ENCODE peak calls at places on chromosomes 4 and X, in seven cellular contexts. S, V, I, E, Y, Z and P are unnamed samples.

GRCh38 chr4:88008133-88008621 is 742 bp downstream of the PKD2 start:
- DNase-seq in S (peak), V (no peak), I (peak), E (peak), Y (no peak), Z (no peak), P (peak)

GRCh38 chrX:16870861-16871584 is 861 bp upstream of the RBBP7 start:
- DNase-seq in S (peak), V (no peak), I (no peak), E (peak), Y (no peak), Z (no peak), P (peak)

GRCh38 chrX:46840946-46841740 is 4.3 kb downstream of the RP2 start:
- DNase-seq in S (no peak), V (no peak), I (no peak), E (peak), Y (no peak), Z (no peak), P (no peak)

GRCh38 chrX:26411045-26411444 is 195.1 kb downstream of the MAGEB5 start:
- DNase-seq in S (no peak), V (no peak), I (no peak), E (no peak), Y (no peak), Z (no peak), P (no peak)

GRCh38 chr4:124135409-124135813 is 577.1 kb downstream of the ANKRD50 start:
- DNase-seq in S (no peak), V (no peak), I (no peak), E (peak), Y (no peak), Z (no peak), P (no peak)

GRCh38 chr4:125398263-125398662 is 83.5 kb downstream of the FAT4 start:
- DNase-seq in S (no peak), V (no peak), I (no peak), E (no peak), Y (no peak), Z (no peak), P (no peak)

GRCh38 chr4:101252721-101253120 is 94.6 kb downstream of the PPP3CA start:
- DNase-seq in S (no peak), V (no peak), I (no peak), E (peak), Y (no peak), Z (no peak), P (no peak)

GRCh38 chr4:142264961-142265360 is 581.1 kb downstream of the INPP4B start:
- DNase-seq in S (no peak), V (no peak), I (no peak), E (peak), Y (no peak), Z (no peak), P (no peak)

GRCh38 chr4:24042094-24042493 is 152.2 kb upstream of the PPARGC1A start:
- DNase-seq in S (no peak), V (no peak), I (no peak), E (peak), Y (no peak), Z (no peak), P (no peak)

GRCh38 chrX:22629105-22629725 is 356.5 kb downstream of the CBLL2 start:
- DNase-seq in S (no peak), V (no peak), I (no peak), E (peak), Y (no peak), Z (no peak), P (no peak)

GRCh38 chrX:38929966-38930421 is 128.7 kb downstream of the MID1IP1 start:
- DNase-seq in S (no peak), V (no peak), I (no peak), E (peak), Y (no peak), Z (no peak), P (no peak)

GRCh38 chr4:140257461-140258305 is 103.7 kb upstream of the MAML3 start:
- DNase-seq in S (no peak), V (no peak), I (no peak), E (peak), Y (no peak), Z (no peak), P (no peak)

GRCh38 chr4:144627663-144628076 is 18.3 kb upstream of the HHIP start:
- DNase-seq in S (no peak), V (no peak), I (no peak), E (no peak), Y (no peak), Z (no peak), P (no peak)

GRCh38 chr4:153233761-153234371 is 29.6 kb downstream of the TRIM2 start:
- DNase-seq in S (no peak), V (no peak), I (no peak), E (peak), Y (no peak), Z (no peak), P (no peak)

GRCh38 chr4:127425911-127426310 is 206.8 kb upstream of the INTU start:
- DNase-seq in S (no peak), V (no peak), I (no peak), E (no peak), Y (no peak), Z (no peak), P (no peak)

GRCh38 chrX:41602946-41603345 is 85.8 kb upstream of the GPR34 start:
- DNase-seq in S (no peak), V (no peak), I (no peak), E (peak), Y (no peak), Z (no peak), P (no peak)

GRCh38 chr4:42248986-42249385 is 96.5 kb upstream of the BEND4 start:
- DNase-seq in S (no peak), V (no peak), I (no peak), E (no peak), Y (no peak), Z (no peak), P (no peak)

GRCh38 chrX:48761674-48762471 is at the start of gene GLOD5:
- DNase-seq in S (peak), V (no peak), I (peak), E (peak), Y (no peak), Z (no peak), P (peak)

GRCh38 chr4:99949034-99949998 is 759 bp downstream of the H2AZ1 start:
- DNase-seq in S (peak), V (peak), I (peak), E (peak), Y (peak), Z (peak), P (peak)

GRCh38 chr4:177726111-177726510 is 283.9 kb upstream of the AGA start:
- DNase-seq in S (no peak), V (no peak), I (no peak), E (no peak), Y (no peak), Z (no peak), P (no peak)

GRCh38 chr4:3531306-3531886 is 826 bp downstream of the LRPAP1 start:
- DNase-seq in S (no peak), V (no peak), I (no peak), E (peak), Y (no peak), Z (no peak), P (peak)

GRCh38 chrX:1525583-1526355 is 11.2 kb downstream of the P2RY8 start:
- DNase-seq in S (no peak), V (no peak), I (no peak), E (no peak), Y (no peak), Z (no peak), P (no peak)

GRCh38 chrX:80705379-80705778 is 104.3 kb downstream of the BRWD3 start:
- DNase-seq in S (no peak), V (no peak), I (no peak), E (no peak), Y (no peak), Z (no peak), P (no peak)

GRCh38 chr4:171928336-171928735 is 115.1 kb downstream of the GALNTL6 start:
- DNase-seq in S (no peak), V (no peak), I (no peak), E (no peak), Y (no peak), Z (no peak), P (no peak)